ENCODE peak calls at places on chromosomes 1 and 21, in four cellular contexts. H, N, Z and G are unnamed samples.

GRCh38 chr1:58927026-58927721 is 143.3 kb upstream of the JUN start:
- DNase-seq in Z (no peak), H (no peak), N (no peak), G (no peak)

GRCh38 chr21:41164981-41165650 is 2.8 kb upstream of the BACE2 start:
- DNase-seq in Z (no peak), H (no peak), N (peak; percentile 29), G (peak; percentile 95)

GRCh38 chr1:155261401-155261887 is 716 bp downstream of the SCAMP3 start:
- DNase-seq in N (no peak), Z (peak; percentile 30), H (peak; percentile 53), G (no peak)

GRCh38 chr1:89957063-89957462 is 37.8 kb upstream of the ZNF326 start:
- DNase-seq in Z (no peak), N (no peak), H (peak; percentile 38), G (no peak)

GRCh38 chr1:29197590-29197924 is 15.9 kb upstream of the SRSF4 start:
- DNase-seq in H (peak; percentile 56), Z (peak; percentile 23), N (peak; percentile 57), G (peak; percentile 59)

GRCh38 chr1:3161130-3161840 is 92.3 kb downstream of the PRDM16 start:
- DNase-seq in Z (no peak), N (no peak), H (peak; percentile 20), G (no peak)

GRCh38 chr1:150574260-150575071 is 4.9 kb downstream of the MCL1 start:
- DNase-seq in N (peak; percentile 64), H (no peak), Z (no peak), G (peak; percentile 48)

GRCh38 chr21:42061195-42061865 is 9.8 kb upstream of the UMODL1 start:
- DNase-seq in H (peak; percentile 50), N (no peak), Z (no peak), G (no peak)

GRCh38 chr21:44010429-44010828 is 1.7 kb upstream of the TRAPPC10 start:
- DNase-seq in H (no peak), N (no peak), Z (no peak), G (no peak)

GRCh38 chr1:212920895-212921294 is 29.4 kb upstream of the VASH2 start:
- DNase-seq in Z (no peak), H (peak; percentile 20), N (no peak), G (no peak)

GRCh38 chr21:34190576-34191301 is 117.4 kb downstream of the MRPS6 start:
- DNase-seq in Z (no peak), H (no peak), N (no peak), G (no peak)

GRCh38 chr1:111704776-111705175 is 34.4 kb downstream of the INKA2 start:
- DNase-seq in N (no peak), H (no peak), Z (no peak), G (peak; percentile 60)

GRCh38 chr1:7420098-7420445 is 351.0 kb upstream of the VAMP3 start:
- DNase-seq in N (no peak), Z (no peak), H (no peak), G (no peak)

GRCh38 chr1:984476-984814 is 2.6 kb upstream of the PERM1 start:
- DNase-seq in N (no peak), H (no peak), Z (no peak), G (no peak)